ENCODE peak calls at places on chromosome 10, in four cellular contexts. C, V, X and G are unnamed samples.

GRCh38 chr10:116115797-116116196 is 157.2 kb downstream of the GFRA1 start:
- DNase-seq in V (no peak), X (no peak), C (no peak), G (no peak)

GRCh38 chr10:98308602-98309365 is 40.8 kb upstream of the LOXL4 start:
- DNase-seq in V (no peak), X (no peak), C (no peak), G (peak)

GRCh38 chr10:12484945-12485805 is 135.8 kb downstream of the CAMK1D start:
- DNase-seq in C (peak), V (peak), X (no peak), G (no peak)

GRCh38 chr10:117458571-117458970 is 83.3 kb upstream of the PDZD8 start:
- DNase-seq in C (no peak), X (no peak), V (no peak), G (no peak)

GRCh38 chr10:8056891-8057331 is 2.4 kb downstream of the GATA3 start:
- DNase-seq in V (no peak), X (no peak), C (no peak), G (no peak)

GRCh38 chr10:43781480-43782361 is 133.0 kb upstream of the ZNF32 start:
- DNase-seq in X (no peak), C (no peak), V (no peak), G (no peak)

GRCh38 chr10:48509974-48510692 is 94.7 kb downstream of the ARHGAP22 start:
- DNase-seq in C (no peak), V (peak), X (no peak), G (no peak)

GRCh38 chr10:110773693-110774068 is 98.0 kb upstream of the PDCD4 start:
- DNase-seq in V (no peak), C (no peak), X (no peak), G (no peak)

GRCh38 chr10:81875680-81876252 is 772 bp downstream of the NRG3 start:
- DNase-seq in V (no peak), X (no peak), C (no peak), G (peak)

GRCh38 chr10:109067051-109067450 is 856.3 kb downstream of the XPNPEP1 start:
- DNase-seq in C (no peak), X (no peak), V (no peak), G (no peak)

GRCh38 chr10:3766046-3766761 is 18.8 kb downstream of the KLF6 start:
- DNase-seq in V (no peak), C (no peak), X (no peak), G (no peak)

GRCh38 chr10:121618906-121619305 is 20.7 kb upstream of the FGFR2 start:
- DNase-seq in X (no peak), C (no peak), V (no peak), G (no peak)

DNA sequence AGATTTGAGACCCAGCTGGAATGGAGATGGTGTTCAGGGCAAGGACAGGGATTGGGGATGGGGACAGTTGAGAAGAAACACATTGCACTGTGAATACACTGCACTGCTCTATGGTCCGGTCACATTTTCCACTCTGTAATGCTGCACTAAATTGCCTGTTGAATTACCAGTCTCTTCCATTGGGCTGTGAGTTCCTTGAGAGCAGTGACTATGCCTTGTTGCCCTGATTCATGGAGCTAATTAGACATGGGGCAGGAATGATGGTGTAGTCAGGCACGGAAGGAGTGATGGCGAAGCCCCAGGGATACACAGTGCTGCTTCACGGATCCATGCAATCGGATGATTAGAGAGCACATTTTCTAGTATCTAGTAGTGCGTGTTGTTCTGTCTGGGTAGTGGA is 25.4 kb upstream of the GPAM start:
- DNase-seq in X (no peak), V (no peak), C (no peak), G (no peak)
- TF ChIP-seq CTCF in X (no peak), V (no peak), C (no peak), G (no peak)

GRCh38 chr10:61978965-61979364 is 77.5 kb downstream of the ARID5B start:
- DNase-seq in V (peak), X (no peak), C (no peak), G (no peak)
- TF ChIP-seq CTCF in V (no peak), X (no peak), C (no peak), G (no peak)

DNA sequence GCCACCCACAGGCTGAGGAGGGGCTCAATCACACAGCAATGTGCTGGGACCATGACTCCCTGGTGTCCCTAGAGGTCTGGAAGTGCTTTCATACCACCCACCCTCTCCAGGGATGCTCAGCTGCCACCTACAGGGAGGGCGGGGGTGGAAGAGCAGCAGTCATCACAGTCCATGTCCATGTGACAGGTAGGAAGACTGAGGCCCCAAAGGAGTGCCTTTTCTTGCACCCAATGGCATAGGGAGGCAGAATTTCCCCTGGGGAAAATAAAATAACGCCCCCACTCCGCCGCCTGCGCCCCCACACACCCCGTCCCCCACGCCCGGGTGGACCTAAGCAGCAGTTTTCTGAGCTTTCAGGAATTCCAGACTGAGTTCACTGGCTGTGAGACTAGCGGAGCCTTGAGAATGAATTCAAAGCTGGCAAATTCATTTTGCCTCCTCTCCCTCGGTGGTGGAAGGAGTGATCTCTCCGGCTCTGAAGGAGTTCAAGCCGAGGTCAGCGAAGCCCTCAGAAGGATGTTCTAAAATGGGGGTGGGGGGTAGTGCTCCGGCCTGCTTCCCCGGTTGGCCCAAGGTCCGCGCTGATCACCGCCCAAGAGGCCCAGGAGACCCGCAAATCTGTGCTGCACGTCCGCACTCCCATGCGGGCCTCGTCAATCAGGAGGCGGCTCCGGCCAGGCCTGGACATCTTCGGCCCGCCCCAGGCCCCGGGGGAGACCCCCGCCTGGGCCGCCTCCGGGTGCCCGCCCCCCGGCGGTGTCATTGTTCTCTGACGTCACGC is 2.1 kb upstream of the ZMIZ1 start:
- DNase-seq in C (no peak), X (no peak), V (peak), G (peak)
- TF ChIP-seq CTCF in C (no peak), X (no peak), V (no peak), G (peak)

GRCh38 chr10:16049050-16049449 is 188.7 kb upstream of the MINDY3 start:
- DNase-seq in X (no peak), C (no peak), V (no peak), G (no peak)
- TF ChIP-seq CTCF in X (no peak), C (no peak), V (no peak), G (no peak)

DNA sequence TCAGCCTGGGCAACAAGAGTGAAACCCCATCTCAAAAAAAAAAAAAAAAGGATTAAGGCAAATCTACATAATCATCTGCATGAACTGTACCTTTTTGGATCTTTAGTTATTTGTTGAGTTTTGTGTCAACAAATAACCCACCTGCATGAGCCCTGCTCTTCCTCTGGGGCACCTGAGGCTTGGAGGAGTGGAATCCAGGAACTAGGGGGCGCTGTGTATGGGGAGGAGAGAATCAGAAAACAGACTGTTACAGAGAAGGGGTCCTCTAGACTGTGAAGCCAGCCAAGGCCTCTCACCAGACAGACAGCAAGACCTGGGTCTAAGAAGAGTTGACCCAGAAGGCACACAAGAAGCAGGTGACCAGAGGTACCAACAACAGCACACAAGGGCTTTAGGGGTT is 682.8 kb upstream of the NRP1 start:
- DNase-seq in V (peak), C (no peak), X (no peak), G (no peak)
- TF ChIP-seq CTCF in V (peak), C (no peak), X (no peak), G (peak)

GRCh38 chr10:128091636-128092210 is 34.5 kb downstream of the MKI67 start:
- DNase-seq in X (no peak), C (no peak), V (peak), G (no peak)

GRCh38 chr10:128086003-128086863 is 40.0 kb downstream of the MKI67 start:
- DNase-seq in V (no peak), C (no peak), X (no peak), G (no peak)

GRCh38 chr10:128084991-128085390 is 41.2 kb downstream of the MKI67 start:
- DNase-seq in C (no peak), X (no peak), V (no peak), G (no peak)

GRCh38 chr10:128087146-128087883 is 38.9 kb downstream of the MKI67 start:
- DNase-seq in V (no peak), C (no peak), X (no peak), G (no peak)

DNA sequence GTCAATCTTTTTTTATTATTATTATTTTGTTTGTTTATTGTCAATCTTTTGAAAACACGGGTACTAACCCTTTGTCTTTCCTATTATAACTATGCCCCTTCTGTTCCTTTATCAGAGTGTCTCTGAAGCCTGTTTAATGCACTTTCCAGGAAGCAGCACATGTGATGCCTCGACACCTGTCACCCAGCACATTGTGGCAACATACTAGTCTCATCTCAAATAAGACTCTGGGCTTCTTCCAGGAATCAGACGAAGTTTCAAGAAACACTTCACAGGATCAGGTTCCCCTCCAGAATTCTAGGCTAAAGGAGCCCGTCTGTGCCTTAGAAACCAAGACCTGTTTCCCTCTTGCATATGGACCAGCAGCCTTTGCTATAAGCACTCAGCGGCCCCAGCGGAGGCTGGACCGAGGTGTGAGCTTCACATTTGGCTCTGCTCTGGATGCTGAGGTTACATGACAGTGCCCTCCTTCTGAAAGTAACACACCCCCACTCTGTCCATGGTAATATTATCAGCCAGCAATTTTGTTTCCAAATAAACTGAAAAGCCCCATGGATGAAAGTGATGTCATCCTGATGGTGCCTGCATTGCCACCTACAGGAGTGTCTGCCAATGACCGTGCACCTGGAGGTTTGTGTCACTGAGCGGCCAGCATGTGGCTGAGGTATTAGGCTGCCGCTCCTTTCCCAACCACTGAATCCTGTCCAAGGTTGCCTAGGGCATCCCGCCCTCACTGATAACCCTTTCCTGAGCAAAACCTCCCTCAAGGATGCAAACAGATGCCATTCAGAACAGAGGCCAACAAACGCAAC is 38.1 kb downstream of the MKI67 start:
- DNase-seq in C (no peak), X (no peak), V (peak), G (no peak)
- TF ChIP-seq CTCF in C (no peak), X (no peak), V (no peak), G (peak)

DNA sequence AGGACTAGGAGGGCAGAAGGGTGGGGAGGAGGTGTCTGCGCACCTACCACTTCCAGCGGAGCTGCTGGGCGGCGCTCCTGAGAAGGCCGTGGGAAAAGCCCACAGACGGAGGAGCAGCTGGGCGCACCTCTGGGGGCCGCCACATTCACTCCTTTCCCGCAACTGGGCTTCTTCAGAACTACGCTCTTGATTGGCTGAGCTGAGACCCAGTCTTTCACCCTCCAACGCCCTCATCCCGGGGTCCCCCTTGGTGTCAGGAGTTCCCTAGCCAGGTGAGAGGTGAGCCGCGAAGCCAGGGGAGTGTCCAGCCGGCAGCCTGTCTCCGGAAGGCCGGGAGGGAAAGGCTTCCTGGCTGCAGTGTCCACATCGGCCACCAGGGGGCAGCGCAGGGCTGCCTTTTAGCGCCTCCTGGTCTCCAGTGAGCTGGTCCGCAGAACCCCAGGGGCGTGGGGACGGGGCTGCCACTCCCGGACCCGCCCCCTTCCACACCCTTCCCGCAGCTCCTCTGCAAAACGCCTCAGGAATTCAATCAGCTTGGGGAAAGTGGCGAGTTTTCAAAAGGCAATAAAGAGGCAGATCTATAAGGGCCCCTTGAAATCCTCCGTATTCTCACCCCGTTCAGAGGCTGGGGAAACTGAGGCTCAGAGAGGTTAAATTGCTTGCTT is 98.8 kb downstream of the CHST15 start:
- DNase-seq in X (peak), V (peak), C (peak), G (peak)
- TF ChIP-seq CTCF in X (peak), V (peak), C (peak), G (peak)

GRCh38 chr10:29529146-29529545 is 105.6 kb downstream of the SVIL start:
- DNase-seq in C (no peak), V (no peak), X (no peak), G (no peak)
- TF ChIP-seq CTCF in C (no peak), V (no peak), X (no peak), G (no peak)

DNA sequence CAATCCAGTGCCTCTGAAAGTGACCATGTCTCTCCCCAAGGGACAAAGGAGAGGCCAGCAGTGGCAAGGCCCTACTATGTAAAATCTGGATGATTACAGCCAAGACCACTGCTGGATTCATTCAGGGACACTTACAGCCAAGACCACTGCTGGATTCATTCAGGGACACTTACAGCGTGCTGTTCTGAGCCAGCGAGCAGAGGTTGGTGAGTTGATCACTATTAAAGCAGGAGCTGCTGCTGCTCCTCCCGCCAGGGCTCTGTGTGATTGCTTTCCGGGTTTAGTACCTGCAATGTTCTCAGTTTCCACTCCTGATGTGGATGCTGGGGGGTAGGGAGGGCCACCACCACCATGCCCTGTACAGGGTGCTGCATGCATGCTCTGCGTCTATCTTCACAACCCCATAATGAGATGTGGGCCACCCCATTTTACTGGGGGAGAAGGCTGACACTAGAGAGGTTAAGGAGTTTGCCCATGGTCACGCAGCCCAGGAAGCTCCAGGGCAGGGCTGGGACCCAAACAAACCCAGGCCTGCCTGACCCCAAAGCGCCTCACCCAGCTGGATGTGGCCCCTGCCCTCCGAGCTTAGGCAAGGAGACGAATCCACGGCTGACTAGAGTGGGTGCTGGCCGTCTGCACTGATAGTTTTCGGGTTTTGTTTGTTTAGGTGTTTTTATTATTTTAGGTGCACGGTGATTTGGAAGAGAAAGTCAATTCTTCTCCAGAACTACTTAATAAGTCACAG is 65.9 kb downstream of the CHST15 start:
- DNase-seq in X (no peak), C (no peak), V (no peak), G (no peak)
- TF ChIP-seq CTCF in X (no peak), C (no peak), V (no peak), G (no peak)

GRCh38 chr10:77959887-77960286 is 33.3 kb upstream of the DLG5 start:
- DNase-seq in X (no peak), V (no peak), C (no peak), G (no peak)
- TF ChIP-seq CTCF in X (no peak), V (no peak), C (no peak), G (no peak)